ENCODE peak calls at places on chromosomes 12 and 14, in four cellular contexts. One of them, this sample, is unnamed.

GRCh38 chr12:6688543-6688999 is 604 bp downstream of the ZNF384 start:
- DNase-seq in fibroblast of the aortic adventitia: no peak
- DNase-seq in left ventricle myocardium inferior: no peak
- DNase-seq in heart right ventricle: peak
- DNase-seq in this sample: no peak

GRCh38 chr12:13573698-13574321 is 377.3 kb downstream of the EMP1 start:
- DNase-seq in fibroblast of the aortic adventitia: peak
- DNase-seq in left ventricle myocardium inferior: no peak
- DNase-seq in heart right ventricle: no peak
- DNase-seq in this sample: peak

GRCh38 chr14:78782551-78782950 is 612.4 kb downstream of the NRXN3 start:
- DNase-seq in fibroblast of the aortic adventitia: no peak
- DNase-seq in left ventricle myocardium inferior: no peak
- DNase-seq in heart right ventricle: no peak
- DNase-seq in this sample: no peak

GRCh38 chr12:39277416-39277815 is 165.5 kb downstream of the KIF21A start:
- DNase-seq in fibroblast of the aortic adventitia: peak
- DNase-seq in left ventricle myocardium inferior: no peak
- DNase-seq in heart right ventricle: no peak
- DNase-seq in this sample: peak

GRCh38 chr12:16076553-16076952 is 165.4 kb downstream of the DERA start:
- DNase-seq in fibroblast of the aortic adventitia: peak
- DNase-seq in left ventricle myocardium inferior: no peak
- DNase-seq in heart right ventricle: no peak
- DNase-seq in this sample: peak

GRCh38 chr12:80432061-80432460 is 12.0 kb upstream of the PTPRQ start:
- DNase-seq in fibroblast of the aortic adventitia: no peak
- DNase-seq in left ventricle myocardium inferior: no peak
- DNase-seq in heart right ventricle: no peak
- DNase-seq in this sample: no peak

GRCh38 chr12:75599061-75599460 is 87.7 kb upstream of the KRR1 start:
- DNase-seq in fibroblast of the aortic adventitia: peak
- DNase-seq in left ventricle myocardium inferior: no peak
- DNase-seq in heart right ventricle: peak
- DNase-seq in this sample: no peak

GRCh38 chr12:22981711-22982110 is 356.7 kb downstream of the ETNK1 start:
- DNase-seq in fibroblast of the aortic adventitia: peak
- DNase-seq in left ventricle myocardium inferior: no peak
- DNase-seq in heart right ventricle: no peak
- DNase-seq in this sample: peak

GRCh38 chr14:37024166-37024565 is 148.2 kb downstream of the SLC25A21 start:
- DNase-seq in fibroblast of the aortic adventitia: no peak
- DNase-seq in left ventricle myocardium inferior: no peak
- DNase-seq in heart right ventricle: no peak
- DNase-seq in this sample: no peak

GRCh38 chr14:54782803-54783659 is 119.6 kb downstream of the GCH1 start:
- DNase-seq in fibroblast of the aortic adventitia: no peak
- DNase-seq in left ventricle myocardium inferior: no peak
- DNase-seq in heart right ventricle: no peak
- DNase-seq in this sample: peak

GRCh38 chr12:130700492-130701401 is 15.4 kb downstream of the RIMBP2 start:
- DNase-seq in fibroblast of the aortic adventitia: no peak
- DNase-seq in left ventricle myocardium inferior: no peak
- DNase-seq in heart right ventricle: no peak
- DNase-seq in this sample: no peak

GRCh38 chr12:52423661-52424503 is 10.3 kb downstream of the KRT75 start:
- DNase-seq in fibroblast of the aortic adventitia: no peak
- DNase-seq in left ventricle myocardium inferior: no peak
- DNase-seq in heart right ventricle: no peak
- DNase-seq in this sample: no peak

GRCh38 chr14:89160437-89160836 is 256.6 kb downstream of the FOXN3 start:
- DNase-seq in fibroblast of the aortic adventitia: no peak
- DNase-seq in left ventricle myocardium inferior: no peak
- DNase-seq in heart right ventricle: no peak
- DNase-seq in this sample: no peak

GRCh38 chr12:79618848-79619404 is 71.8 kb downstream of the PAWR start:
- DNase-seq in fibroblast of the aortic adventitia: peak
- DNase-seq in left ventricle myocardium inferior: no peak
- DNase-seq in heart right ventricle: no peak
- DNase-seq in this sample: peak

GRCh38 chr12:124488520-124488919 is 78.9 kb downstream of the NCOR2 start:
- DNase-seq in fibroblast of the aortic adventitia: no peak
- DNase-seq in left ventricle myocardium inferior: peak
- DNase-seq in heart right ventricle: no peak
- DNase-seq in this sample: no peak

GRCh38 chr12:93857279-93857894 is 180.2 kb downstream of the CRADD start:
- DNase-seq in fibroblast of the aortic adventitia: peak
- DNase-seq in left ventricle myocardium inferior: no peak
- DNase-seq in heart right ventricle: no peak
- DNase-seq in this sample: no peak

GRCh38 chr12:6370994-6371754 is 4.2 kb downstream of the SCNN1A start:
- DNase-seq in fibroblast of the aortic adventitia: no peak
- DNase-seq in left ventricle myocardium inferior: no peak
- DNase-seq in heart right ventricle: no peak
- DNase-seq in this sample: peak

GRCh38 chr14:67680121-67680602 is 5.7 kb upstream of the VTI1B start:
- DNase-seq in fibroblast of the aortic adventitia: peak
- DNase-seq in left ventricle myocardium inferior: no peak
- DNase-seq in heart right ventricle: no peak
- DNase-seq in this sample: peak

GRCh38 chr12:47281667-47282171 is 202.0 kb upstream of the AMIGO2 start:
- DNase-seq in fibroblast of the aortic adventitia: peak
- DNase-seq in left ventricle myocardium inferior: no peak
- DNase-seq in heart right ventricle: peak
- DNase-seq in this sample: no peak

GRCh38 chr12:81500788-81501187 is 258.4 kb downstream of the PPFIA2 start:
- DNase-seq in fibroblast of the aortic adventitia: no peak
- DNase-seq in left ventricle myocardium inferior: no peak
- DNase-seq in heart right ventricle: no peak
- DNase-seq in this sample: no peak

GRCh38 chr12:111775205-111776193 is 8.8 kb downstream of the ALDH2 start:
- DNase-seq in fibroblast of the aortic adventitia: peak
- DNase-seq in left ventricle myocardium inferior: peak
- DNase-seq in heart right ventricle: peak
- DNase-seq in this sample: peak

GRCh38 chr12:94326727-94327126 is 132.9 kb downstream of the CEP83 start:
- DNase-seq in fibroblast of the aortic adventitia: peak
- DNase-seq in left ventricle myocardium inferior: no peak
- DNase-seq in heart right ventricle: no peak
- DNase-seq in this sample: peak

GRCh38 chr12:110104188-110104969 is 19.8 kb upstream of the IFT81 start:
- DNase-seq in fibroblast of the aortic adventitia: peak
- DNase-seq in left ventricle myocardium inferior: no peak
- DNase-seq in heart right ventricle: no peak
- DNase-seq in this sample: peak

GRCh38 chr12:26528943-26529342 is 304.1 kb downstream of the ITPR2 start:
- DNase-seq in fibroblast of the aortic adventitia: no peak
- DNase-seq in left ventricle myocardium inferior: no peak
- DNase-seq in heart right ventricle: no peak
- DNase-seq in this sample: no peak

GRCh38 chr14:101001311-101002069 is 98.0 kb upstream of the RTL1 start:
- DNase-seq in fibroblast of the aortic adventitia: peak
- DNase-seq in left ventricle myocardium inferior: no peak
- DNase-seq in heart right ventricle: no peak
- DNase-seq in this sample: peak

GRCh38 chr12:40580346-40580745 is 111.9 kb upstream of the CNTN1 start:
- DNase-seq in fibroblast of the aortic adventitia: no peak
- DNase-seq in left ventricle myocardium inferior: no peak
- DNase-seq in heart right ventricle: no peak
- DNase-seq in this sample: no peak

GRCh38 chr14:62557416-62557815 is 487.8 kb downstream of the KCNH5 start:
- DNase-seq in fibroblast of the aortic adventitia: no peak
- DNase-seq in left ventricle myocardium inferior: no peak
- DNase-seq in heart right ventricle: no peak
- DNase-seq in this sample: no peak

GRCh38 chr12:108701779-108702435 is 29.4 kb downstream of the CORO1C start:
- DNase-seq in fibroblast of the aortic adventitia: peak
- DNase-seq in left ventricle myocardium inferior: no peak
- DNase-seq in heart right ventricle: no peak
- DNase-seq in this sample: peak

DNA sequence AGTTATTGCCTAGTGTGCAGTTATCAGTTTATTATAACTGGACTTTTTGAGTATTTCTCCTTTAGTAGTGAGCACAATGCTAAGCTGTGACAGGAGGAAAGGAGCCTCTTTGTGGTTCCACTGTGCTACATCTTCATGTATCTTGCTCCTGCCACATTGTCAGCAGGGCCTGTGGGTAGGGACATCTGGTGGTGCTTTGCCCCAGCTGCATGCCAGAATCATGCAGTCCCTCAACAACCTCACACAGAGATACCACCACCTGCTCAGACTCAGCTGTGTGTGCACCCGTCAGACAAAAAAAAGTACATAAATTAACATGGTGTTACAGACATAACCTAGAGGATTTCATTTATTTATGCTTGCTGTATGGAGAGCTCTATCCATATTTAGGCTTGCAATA is 51.1 kb downstream of the MIS18BP1 start:
- DNase-seq in fibroblast of the aortic adventitia: no peak
- DNase-seq in left ventricle myocardium inferior: no peak
- DNase-seq in heart right ventricle: no peak
- DNase-seq in this sample: peak
- TF ChIP-seq CTCF in fibroblast of the aortic adventitia: no peak
- TF ChIP-seq CTCF in left ventricle myocardium inferior: peak
- TF ChIP-seq CTCF in heart right ventricle: peak
- TF ChIP-seq CTCF in this sample: peak

DNA sequence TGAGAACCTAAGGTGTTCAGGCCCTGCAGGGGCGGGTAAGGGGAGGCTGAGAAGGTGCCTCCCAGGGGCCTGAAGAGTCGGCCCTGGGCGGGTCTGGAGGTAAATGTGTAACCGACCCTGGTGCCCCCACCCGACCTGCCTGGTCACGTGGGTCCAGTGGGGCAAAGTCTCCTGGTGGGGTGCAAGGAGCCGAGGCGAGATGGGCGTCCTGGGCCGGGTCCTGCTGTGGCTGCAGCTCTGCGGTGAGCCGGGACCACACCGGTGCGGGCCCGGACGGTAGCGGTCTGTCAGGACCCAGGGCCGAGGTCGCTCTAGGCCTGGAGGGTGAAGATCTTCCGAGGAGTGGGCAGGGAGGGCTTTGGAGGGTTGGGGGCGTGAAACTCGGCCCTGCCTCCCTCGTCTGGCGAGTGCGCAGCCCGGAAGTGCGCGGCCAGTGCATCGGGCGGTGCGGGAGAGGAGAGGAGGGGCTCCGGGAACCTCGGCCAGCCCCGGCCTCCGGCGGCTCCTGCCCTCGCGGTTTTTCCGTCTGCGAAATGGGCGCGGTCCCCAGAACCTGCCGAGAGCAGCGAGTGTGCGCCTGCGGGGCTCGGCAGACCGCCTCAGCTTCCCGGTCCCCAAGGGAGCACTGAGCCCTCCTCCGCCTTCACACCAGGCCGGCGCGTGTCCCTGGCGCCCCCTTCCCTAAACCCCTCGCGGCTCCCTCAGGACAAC is at the start of gene AMN:
- DNase-seq in fibroblast of the aortic adventitia: no peak
- DNase-seq in left ventricle myocardium inferior: no peak
- DNase-seq in heart right ventricle: no peak
- DNase-seq in this sample: no peak
- H3K4me3 ChIP-seq in fibroblast of the aortic adventitia: peak
- H3K4me3 ChIP-seq in left ventricle myocardium inferior: peak
- H3K4me3 ChIP-seq in heart right ventricle: peak
- H3K4me3 ChIP-seq in this sample: peak

DNA sequence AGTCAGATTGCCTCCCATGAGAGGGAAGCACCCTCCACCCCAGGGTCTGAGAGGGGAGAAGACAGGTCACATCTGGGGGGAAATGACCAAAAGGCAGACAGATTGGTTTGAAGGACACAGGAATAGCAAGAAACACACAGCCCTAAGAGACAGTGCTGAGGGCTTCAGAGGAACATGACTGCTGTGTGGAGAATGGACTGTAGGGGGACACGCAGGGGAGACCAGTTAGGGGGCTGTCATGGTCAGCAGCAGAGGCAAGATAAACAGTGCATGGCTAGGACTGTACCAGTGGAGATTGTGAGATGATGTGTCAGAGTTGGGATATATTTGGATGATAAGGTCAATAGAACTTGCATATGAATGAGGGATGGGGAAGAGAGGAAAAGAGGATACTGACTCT is 19.7 kb downstream of the SMUG1 start:
- DNase-seq in fibroblast of the aortic adventitia: no peak
- DNase-seq in left ventricle myocardium inferior: no peak
- DNase-seq in heart right ventricle: no peak
- DNase-seq in this sample: no peak
- TF ChIP-seq CTCF in fibroblast of the aortic adventitia: no peak
- TF ChIP-seq CTCF in left ventricle myocardium inferior: no peak
- TF ChIP-seq CTCF in heart right ventricle: no peak
- TF ChIP-seq CTCF in this sample: peak

GRCh38 chr12:91180162-91180561 is 2.5 kb downstream of the DCN start:
- DNase-seq in fibroblast of the aortic adventitia: no peak
- DNase-seq in left ventricle myocardium inferior: no peak
- DNase-seq in heart right ventricle: no peak
- DNase-seq in this sample: no peak
- H3K4me3 ChIP-seq in fibroblast of the aortic adventitia: peak
- H3K4me3 ChIP-seq in left ventricle myocardium inferior: peak
- H3K4me3 ChIP-seq in heart right ventricle: peak
- H3K4me3 ChIP-seq in this sample: peak

GRCh38 chr12:69671597-69671996 is 27.5 kb downstream of the BEST3 start:
- DNase-seq in fibroblast of the aortic adventitia: no peak
- DNase-seq in left ventricle myocardium inferior: no peak
- DNase-seq in heart right ventricle: no peak
- DNase-seq in this sample: no peak

GRCh38 chr12:69672195-69672594 is 26.9 kb downstream of the BEST3 start:
- DNase-seq in fibroblast of the aortic adventitia: no peak
- DNase-seq in left ventricle myocardium inferior: no peak
- DNase-seq in heart right ventricle: no peak
- DNase-seq in this sample: no peak

GRCh38 chr12:69682136-69682755 is 16.9 kb downstream of the BEST3 start:
- DNase-seq in fibroblast of the aortic adventitia: no peak
- DNase-seq in left ventricle myocardium inferior: no peak
- DNase-seq in heart right ventricle: no peak
- DNase-seq in this sample: peak

GRCh38 chr12:69679119-69679518 is 20.0 kb downstream of the BEST3 start:
- DNase-seq in fibroblast of the aortic adventitia: peak
- DNase-seq in left ventricle myocardium inferior: no peak
- DNase-seq in heart right ventricle: no peak
- DNase-seq in this sample: no peak

GRCh38 chr12:69676257-69677012 is 22.7 kb downstream of the BEST3 start:
- DNase-seq in fibroblast of the aortic adventitia: no peak
- DNase-seq in left ventricle myocardium inferior: no peak
- DNase-seq in heart right ventricle: no peak
- DNase-seq in this sample: no peak
- TF ChIP-seq CTCF in fibroblast of the aortic adventitia: no peak
- TF ChIP-seq CTCF in left ventricle myocardium inferior: no peak
- TF ChIP-seq CTCF in heart right ventricle: no peak
- TF ChIP-seq CTCF in this sample: peak

DNA sequence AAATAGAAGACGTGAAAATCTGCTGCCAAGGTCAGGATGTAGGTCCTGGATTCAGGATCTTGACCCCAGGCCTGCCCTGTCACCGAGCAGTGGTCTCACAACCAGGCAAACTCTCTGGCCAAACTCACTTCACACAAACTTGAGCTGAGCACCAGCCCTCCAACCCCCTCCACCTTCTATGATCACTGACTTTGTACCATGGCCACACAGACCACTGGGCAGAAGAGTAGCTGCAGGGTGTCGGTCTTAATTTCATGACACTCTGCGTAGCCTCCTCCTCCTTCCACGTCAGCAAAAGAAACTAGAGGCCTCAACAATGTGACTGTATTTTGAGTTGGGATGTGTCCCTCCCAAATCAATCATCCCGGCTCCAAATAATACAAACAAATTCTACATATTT is 7.2 kb upstream of the TBX3 start:
- DNase-seq in fibroblast of the aortic adventitia: no peak
- DNase-seq in left ventricle myocardium inferior: no peak
- DNase-seq in heart right ventricle: no peak
- DNase-seq in this sample: no peak
- H3K4me3 ChIP-seq in fibroblast of the aortic adventitia: no peak
- H3K4me3 ChIP-seq in left ventricle myocardium inferior: no peak
- H3K4me3 ChIP-seq in heart right ventricle: no peak
- H3K4me3 ChIP-seq in this sample: no peak

This sample was measured in fibroblast of villous mesenchyme.